ENCODE peak calls at places on chromosome 21, in nine cellular contexts. J is iPS DF 6.9; L is stimulated activated CD4-positive, alpha-beta T cell treated with anti-CD3 and anti-CD28 coated beads, Interleukin-1b, Interleukin-23, amount 100 ng/mL, for 4 hours; Z is cardiac muscle cell; B is NCI-H1105 treated with DMSO at 0.1 percent for 48 hours; R is stomach; N is NCI-H1930; X is GM23338; K is suprapubic skin. A is an unnamed sample.

GRCh38 chr21:36478207-36478701 is 1.7 kb downstream of the CLDN14 start:
- DNase-seq in J (no peak), L (no peak), Z (no peak), B (no peak), R (no peak), N (no peak), X (no peak), K (no peak), A (peak)

GRCh38 chr21:33968998-33969353 is 53.4 kb upstream of the ATP5PO start:
- DNase-seq in J (no peak), L (no peak), Z (no peak), B (no peak), R (no peak), N (no peak), X (no peak), K (no peak), A (no peak)

GRCh38 chr21:32424674-32425073 is 12.2 kb downstream of the EVA1C start:
- DNase-seq in J (no peak), L (no peak), Z (no peak), B (no peak), R (no peak), N (no peak), X (no peak), K (no peak), A (peak)

GRCh38 chr21:42063206-42063577 is 7.9 kb upstream of the UMODL1 start:
- DNase-seq in J (no peak), L (no peak), Z (no peak), B (peak), R (peak), N (no peak), X (no peak), K (no peak), A (no peak)

GRCh38 chr21:41640756-41641509 is 125.9 kb downstream of the RIPK4 start:
- DNase-seq in J (no peak), L (no peak), Z (no peak), B (no peak), R (no peak), N (no peak), X (no peak), K (no peak), A (peak)

GRCh38 chr21:35775778-35776515 is 284.4 kb downstream of the SETD4 start:
- DNase-seq in J (no peak), L (no peak), Z (no peak), B (no peak), R (no peak), N (no peak), X (no peak), K (no peak), A (no peak)

GRCh38 chr21:45575993-45576837 is 34.0 kb upstream of the SLC19A1 start:
- DNase-seq in J (no peak), L (no peak), Z (no peak), B (no peak), R (no peak), N (no peak), X (no peak), K (peak), A (no peak)

GRCh38 chr21:29938968-29939858 is 583 bp downstream of the GRIK1 start:
- DNase-seq in J (no peak), L (no peak), Z (peak), B (no peak), R (no peak), N (no peak), X (peak), K (peak), A (no peak)

GRCh38 chr21:27649323-27649722 is 682.4 kb upstream of the ADAMTS5 start:
- DNase-seq in J (no peak), L (no peak), Z (no peak), B (no peak), R (no peak), N (no peak), X (no peak), K (no peak), A (peak)

GRCh38 chr21:26819944-26820343 is 25.3 kb downstream of the ADAMTS1 start:
- DNase-seq in J (no peak), L (no peak), Z (no peak), B (no peak), R (no peak), N (no peak), X (no peak), K (no peak), A (no peak)

GRCh38 chr21:19507682-19508260 is 1104.2 kb upstream of the TMPRSS15 start:
- DNase-seq in J (peak), L (no peak), Z (peak), B (peak), R (no peak), N (no peak), X (peak), K (no peak), A (no peak)

GRCh38 chr21:39647476-39647875 is 34.7 kb downstream of the B3GALT5 start:
- DNase-seq in J (no peak), L (no peak), Z (no peak), B (no peak), R (no peak), N (no peak), X (no peak), K (no peak), A (no peak)

GRCh38 chr21:45078877-45079281 is 4.5 kb downstream of the ADARB1 start:
- DNase-seq in J (no peak), L (peak), Z (no peak), B (no peak), R (peak), N (no peak), X (no peak), K (no peak), A (peak)

GRCh38 chr21:15390049-15390448 is 325.2 kb upstream of the NRIP1 start:
- DNase-seq in J (no peak), L (no peak), Z (no peak), B (no peak), R (no peak), N (no peak), X (no peak), K (no peak), A (no peak)

GRCh38 chr21:44374601-44375280 is 21.3 kb downstream of the TRPM2 start:
- DNase-seq in J (no peak), L (no peak), Z (no peak), B (no peak), R (no peak), N (no peak), X (no peak), K (no peak), A (no peak)

GRCh38 chr21:28150778-28151177 is 841.9 kb downstream of the LTN1 start:
- DNase-seq in J (no peak), L (no peak), Z (no peak), B (no peak), R (no peak), N (no peak), X (no peak), K (no peak), A (no peak)

GRCh38 chr21:38249879-38250278 is 6.9 kb upstream of the KCNJ15 start:
- DNase-seq in J (no peak), L (no peak), Z (no peak), B (no peak), R (no peak), N (no peak), X (no peak), K (no peak), A (no peak)

GRCh38 chr21:34184232-34184631 is 110.9 kb downstream of the MRPS6 start:
- DNase-seq in J (no peak), L (no peak), Z (no peak), B (no peak), R (no peak), N (no peak), X (no peak), K (no peak), A (no peak)

GRCh38 chr21:41924355-41924754 is 29.5 kb downstream of the C2CD2 start:
- DNase-seq in J (no peak), L (no peak), Z (no peak), B (no peak), R (no peak), N (no peak), X (no peak), K (no peak), A (no peak)

GRCh38 chr21:44415073-44416025 is 40.0 kb upstream of the LRRC3 start:
- DNase-seq in J (no peak), L (no peak), Z (no peak), B (no peak), R (no peak), N (no peak), X (no peak), K (peak), A (no peak)

GRCh38 chr21:45528028-45528705 is 14.1 kb downstream of the SLC19A1 start:
- DNase-seq in J (no peak), L (no peak), Z (no peak), B (no peak), R (peak), N (no peak), X (no peak), K (peak), A (no peak)

GRCh38 chr21:41802684-41803083 is 35.8 kb upstream of the RIPK4 start:
- DNase-seq in J (no peak), L (no peak), Z (no peak), B (no peak), R (no peak), N (no peak), X (no peak), K (peak), A (no peak)

GRCh38 chr21:34502480-34503106 is 9.4 kb downstream of the KCNE1 start:
- DNase-seq in J (no peak), L (no peak), Z (no peak), B (no peak), R (no peak), N (no peak), X (no peak), K (no peak), A (no peak)

GRCh38 chr21:19321688-19322087 is 918.1 kb upstream of the TMPRSS15 start:
- DNase-seq in J (no peak), L (no peak), Z (no peak), B (no peak), R (no peak), N (no peak), X (peak), K (no peak), A (no peak)

GRCh38 chr21:32256873-32257620 is 21.8 kb downstream of the MIS18A start:
- DNase-seq in J (no peak), L (no peak), Z (peak), B (peak), R (peak), N (no peak), X (no peak), K (peak), A (peak)

GRCh38 chr21:33588485-33589335 is at the start of gene DONSON:
- DNase-seq in J (peak), L (peak), Z (peak), B (peak), R (peak), N (peak), X (peak), K (peak), A (peak)

GRCh38 chr21:45930231-45930760 is 51.3 kb upstream of the COL6A1 start:
- DNase-seq in J (no peak), L (no peak), Z (no peak), B (no peak), R (no peak), N (no peak), X (no peak), K (no peak), A (no peak)

GRCh38 chr21:45290948-45291612 is 3.4 kb upstream of the POFUT2 start:
- DNase-seq in J (no peak), L (no peak), Z (no peak), B (no peak), R (peak), N (no peak), X (no peak), K (peak), A (peak)

GRCh38 chr21:45531393-45532215 is 10.6 kb downstream of the SLC19A1 start:
- DNase-seq in J (no peak), L (no peak), Z (no peak), B (no peak), R (peak), N (no peak), X (no peak), K (peak), A (no peak)

GRCh38 chr21:45286671-45287437 is 841 bp downstream of the POFUT2 start:
- DNase-seq in J (no peak), L (no peak), Z (peak), B (no peak), R (peak), N (no peak), X (peak), K (peak), A (no peak)

GRCh38 chr21:35027558-35028450 is 21.3 kb downstream of the RUNX1 start:
- DNase-seq in J (no peak), L (no peak), Z (no peak), B (no peak), R (no peak), N (no peak), X (peak), K (no peak), A (no peak)

GRCh38 chr21:17467829-17468228 is 45.0 kb upstream of the CXADR start:
- DNase-seq in J (no peak), L (no peak), Z (no peak), B (no peak), R (no peak), N (no peak), X (peak), K (no peak), A (peak)

A was measured in NCI-H226.